ENCODE peak calls at places on chromosomes 3 and 15, in eight cellular contexts. F is fibroblast of villous mesenchyme; V is GM23248; M is right atrium auricular region; A is stimulated activated CD8-positive, alpha-beta memory T cell treated with anti-CD3 and anti-CD28 coated beads, Interleukin-7, amount 100 ng/mL, for 1 hour; H is ELF-1; U is iPS-NIHi11; X is BJ. O is an unnamed sample.

GRCh38 chr15:66454143-66454542 is 43.4 kb downstream of the SNAPC5 start:
- DNase-seq in V (peak), X (no peak), M (no peak), U (no peak), H (no peak), F (peak), A (no peak), O (no peak)

GRCh38 chr15:65368300-65368617 is 9.5 kb downstream of the IGDCC3 start:
- DNase-seq in H (peak), X (no peak), U (peak), A (no peak), F (no peak), V (no peak), M (no peak), O (no peak)

GRCh38 chr3:4985330-4986174 is 6.3 kb downstream of the BHLHE40 start:
- DNase-seq in A (no peak), M (no peak), U (no peak), X (no peak), V (peak), F (peak), H (peak), O (no peak)

GRCh38 chr3:11601446-11602241 is 42.1 kb downstream of the VGLL4 start:
- DNase-seq in U (no peak), V (peak), A (no peak), H (peak), M (peak), F (peak), X (no peak), O (no peak)

GRCh38 chr15:98648654-98649537 is 557 bp downstream of the IGF1R start:
- DNase-seq in M (no peak), X (no peak), F (peak), V (peak), H (peak), A (no peak), U (peak), O (peak)

GRCh38 chr3:138230525-138230924 is 43.4 kb downstream of the ARMC8 start:
- DNase-seq in A (no peak), U (no peak), F (no peak), M (no peak), V (peak), H (no peak), X (peak), O (no peak)

GRCh38 chr3:122786067-122786466 is 7.6 kb downstream of the HSPBAP1 start:
- DNase-seq in A (no peak), F (peak), U (no peak), V (peak), M (no peak), H (no peak), X (peak), O (no peak)

GRCh38 chr3:37620071-37620635 is 241.5 kb upstream of the CTDSPL start:
- DNase-seq in V (peak), M (no peak), H (no peak), F (no peak), A (no peak), X (no peak), U (peak), O (no peak)

GRCh38 chr3:157030712-157031111 is 129.2 kb downstream of the CCNL1 start:
- DNase-seq in V (no peak), F (no peak), U (no peak), X (no peak), M (no peak), A (no peak), H (no peak), O (no peak)

GRCh38 chr3:30606301-30607031 is at the start of gene TGFBR2:
- DNase-seq in H (peak), U (peak), M (peak), V (peak), A (peak), F (peak), X (peak), O (peak)

GRCh38 chr15:100631831-100632230 is 29.4 kb downstream of the ASB7 start:
- DNase-seq in F (no peak), H (no peak), V (no peak), A (no peak), X (no peak), U (no peak), M (no peak), O (no peak)

GRCh38 chr3:64360261-64360660 is 135.0 kb upstream of the PRICKLE2 start:
- DNase-seq in X (no peak), F (no peak), H (no peak), U (no peak), A (no peak), M (no peak), V (no peak), O (no peak)

GRCh38 chr3:33597257-33597689 is 120.8 kb downstream of the CLASP2 start:
- DNase-seq in U (no peak), H (no peak), M (no peak), V (no peak), A (no peak), F (no peak), X (no peak), O (no peak)

GRCh38 chr15:83928392-83928734 is 274.4 kb downstream of the ADAMTSL3 start:
- DNase-seq in V (no peak), F (no peak), U (no peak), M (no peak), X (no peak), A (no peak), H (no peak), O (no peak)

GRCh38 chr3:142232340-142232739 is 7.0 kb upstream of the GK5 start:
- DNase-seq in A (no peak), H (no peak), U (no peak), X (no peak), M (no peak), V (no peak), F (no peak), O (no peak)

GRCh38 chr15:69484837-69485236 is 32.2 kb downstream of the RPLP1 start:
- DNase-seq in H (no peak), X (no peak), A (no peak), U (no peak), M (no peak), F (no peak), V (peak), O (peak)

GRCh38 chr15:62928242-62928995 is 114.1 kb upstream of the TPM1 start:
- DNase-seq in V (peak), X (peak), H (peak), F (peak), M (peak), A (no peak), U (no peak), O (no peak)

GRCh38 chr3:79019924-79020173 is 747.9 kb downstream of the ROBO1 start:
- DNase-seq in F (no peak), U (no peak), H (no peak), A (no peak), X (no peak), M (no peak), V (no peak), O (no peak)

O was measured in transverse colon.